ENCODE peak calls at places on chromosome 21, in four cellular contexts. I, S, K and U are unnamed samples.
A peak's percentile ranks its signal among the peaks of the same experiment; 100 is the strongest.

GRCh38 chr21:34817821-34818662 is 149.2 kb downstream of the CLIC6 start:
- DNase-seq in K (no peak), S (no peak), I (no peak), U (no peak)

GRCh38 chr21:20030390-20030789 is 967.8 kb upstream of the NCAM2 start:
- DNase-seq in K (no peak), I (no peak), S (no peak), U (no peak)

GRCh38 chr21:30839304-30839703 is 9.7 kb upstream of the KRTAP7-1 start:
- DNase-seq in I (no peak), K (no peak), S (no peak), U (no peak)

GRCh38 chr21:32240708-32241433 is 38.0 kb downstream of the MIS18A start:
- DNase-seq in S (no peak), I (no peak), K (no peak), U (no peak)

GRCh38 chr21:42777064-42777756 is 102.1 kb downstream of the WDR4 start:
- DNase-seq in K (no peak), I (no peak), S (no peak), U (no peak)

GRCh38 chr21:26966978-26967913 is at the start of gene ADAMTS5:
- DNase-seq in I (peak; percentile 75), K (no peak), S (no peak), U (no peak)

GRCh38 chr21:38766987-38767722 is 38.6 kb upstream of the ETS2 start:
- DNase-seq in K (no peak), S (peak; percentile 7), I (peak; percentile 37), U (no peak)

GRCh38 chr21:44085491-44086321 is 21.5 kb upstream of the PWP2 start:
- DNase-seq in K (no peak), I (no peak), S (no peak), U (no peak)

GRCh38 chr21:44943686-44944550 is 4.1 kb downstream of the SLX9 start:
- DNase-seq in I (no peak), S (no peak), K (no peak), U (no peak)

GRCh38 chr21:26909972-26910371 is 56.9 kb downstream of the ADAMTS5 start:
- DNase-seq in S (no peak), K (no peak), I (peak; percentile 21), U (no peak)

GRCh38 chr21:45304945-45305344 is 17.2 kb upstream of the POFUT2 start:
- DNase-seq in K (no peak), S (no peak), I (no peak), U (no peak)

GRCh38 chr21:45104560-45104959 is 30.2 kb downstream of the ADARB1 start:
- DNase-seq in I (peak; percentile 40), S (no peak), K (no peak), U (no peak)

GRCh38 chr21:42395910-42396625 is at the start of gene TMPRSS3:
- DNase-seq in I (peak; percentile 22), S (no peak), K (no peak), U (no peak)